ENCODE peak calls at places on chromosomes 4 and X, in four cellular contexts. I is stomach, B is tibial nerve, N is ovary. X is an unnamed sample.

GRCh38 chr4:156190606-156191005 is 236.9 kb upstream of the CTSO start:
- DNase-seq in I (no peak), B (no peak), N (no peak), X (no peak)

GRCh38 chr4:120144634-120145033 is 78.0 kb upstream of the MAD2L1 start:
- DNase-seq in I (no peak), B (no peak), N (no peak), X (no peak)

GRCh38 chr4:822361-823092 is 3.4 kb downstream of the CPLX1 start:
- DNase-seq in I (no peak), B (no peak), N (no peak), X (no peak)

GRCh38 chrX:16718824-16719333 is 533 bp upstream of the SYAP1 start:
- DNase-seq in I (no peak), B (no peak), N (no peak), X (no peak)

GRCh38 chr4:128521634-128522253 is 234.1 kb upstream of the PGRMC2 start:
- DNase-seq in I (no peak), B (no peak), N (no peak), X (no peak)

GRCh38 chrX:104118765-104119164 is 6.4 kb downstream of the ZCCHC18 start:
- DNase-seq in I (no peak), B (no peak), N (no peak), X (no peak)

GRCh38 chr4:113468165-113469022 is 293.1 kb downstream of the CAMK2D start:
- DNase-seq in I (peak), B (peak), N (peak), X (peak)

GRCh38 chrX:8673211-8673610 is 58.7 kb downstream of the ANOS1 start:
- DNase-seq in I (no peak), B (no peak), N (no peak), X (no peak)

GRCh38 chr4:74219241-74219640 is 61.3 kb downstream of the MTHFD2L start:
- DNase-seq in I (no peak), B (no peak), N (no peak), X (no peak)

GRCh38 chr4:22514001-22514400 is 1.9 kb downstream of the ADGRA3 start:
- DNase-seq in I (no peak), B (no peak), N (no peak), X (no peak)

GRCh38 chrX:29940750-29941149 is 274.6 kb upstream of the MAGEB2 start:
- DNase-seq in I (no peak), B (no peak), N (no peak), X (no peak)

GRCh38 chr4:105603158-105603557 is 50.7 kb downstream of the ARHGEF38 start:
- DNase-seq in I (no peak), B (no peak), N (no peak), X (no peak)

GRCh38 chr4:122118243-122118642 is 33.9 kb upstream of the BLTP1 start:
- DNase-seq in I (no peak), B (no peak), N (no peak), X (no peak)

GRCh38 chr4:105624530-105624929 is 72.1 kb downstream of the ARHGEF38 start:
- DNase-seq in I (peak), B (no peak), N (no peak), X (no peak)

GRCh38 chrX:47179928-47180255 is 13.7 kb upstream of the UBA1 start:
- DNase-seq in I (no peak), B (no peak), N (peak), X (no peak)

GRCh38 chr4:88060431-88060830 is 53.0 kb downstream of the PKD2 start:
- DNase-seq in I (no peak), B (no peak), N (no peak), X (no peak)

GRCh38 chr4:3043272-3044020 is 30.9 kb downstream of the HTT-AS start:
- DNase-seq in I (no peak), B (no peak), N (no peak), X (no peak)

GRCh38 chr4:159856451-159856850 is 753.6 kb downstream of the RAPGEF2 start:
- DNase-seq in I (no peak), B (no peak), N (no peak), X (no peak)

GRCh38 chr4:38867478-38868054 is at the start of gene FAM114A1:
- DNase-seq in I (peak), B (peak), N (peak), X (peak)

GRCh38 chrX:19715711-19716638 is 171.4 kb downstream of the SH3KBP1 start:
- DNase-seq in I (no peak), B (no peak), N (no peak), X (no peak)

GRCh38 chr4:182604953-182605352 is 312.2 kb downstream of the DCTD start:
- DNase-seq in I (no peak), B (no peak), N (no peak), X (no peak)

GRCh38 chr4:134320048-134320447 is 118.5 kb upstream of the PABPC4L start:
- DNase-seq in I (no peak), B (no peak), N (no peak), X (no peak)

GRCh38 chr4:55180980-55181379 is 55.6 kb upstream of the KDR start:
- DNase-seq in I (no peak), B (no peak), N (no peak), X (no peak)

GRCh38 chrX:150574824-150575409 is 6.5 kb downstream of the MTM1 start:
- DNase-seq in I (no peak), B (no peak), N (no peak), X (no peak)

GRCh38 chrX:2894885-2895292 is 34.2 kb downstream of the ARSD start:
- DNase-seq in I (peak), B (no peak), N (no peak), X (peak)

GRCh38 chr4:915595-915994 is 16.5 kb downstream of the GAK start:
- DNase-seq in I (no peak), B (no peak), N (peak), X (no peak)

GRCh38 chrX:99752776-99753175 is 657.3 kb downstream of the PCDH19 start:
- DNase-seq in I (no peak), B (no peak), N (no peak), X (no peak)

GRCh38 chr4:142721187-142721586 is 124.9 kb downstream of the INPP4B start:
- DNase-seq in I (no peak), B (no peak), N (no peak), X (no peak)

GRCh38 chr4:66430856-66431255 is 760.6 kb upstream of the EPHA5 start:
- DNase-seq in I (no peak), B (no peak), N (no peak), X (no peak)

GRCh38 chr4:153512162-153512852 is 46.1 kb downstream of the TMEM131L start:
- DNase-seq in I (no peak), B (no peak), N (no peak), X (no peak)

GRCh38 chr4:156870166-156870565 is 101.4 kb downstream of the PDGFC start:
- DNase-seq in I (no peak), B (no peak), N (no peak), X (no peak)

GRCh38 chr4:98584265-98584664 is 74.1 kb downstream of the TSPAN5 start:
- DNase-seq in I (no peak), B (no peak), N (no peak), X (no peak)

GRCh38 chrX:69232945-69233344 is 67.7 kb upstream of the PJA1 start:
- DNase-seq in I (no peak), B (no peak), N (no peak), X (no peak)

GRCh38 chr4:154208424-154208823 is 283.2 kb downstream of the DCHS2 start:
- DNase-seq in I (no peak), B (no peak), N (no peak), X (no peak)

GRCh38 chr4:164442167-164442566 is 311.8 kb upstream of the SMIM31 start:
- DNase-seq in I (no peak), B (no peak), N (no peak), X (no peak)

GRCh38 chr4:149120331-149121014 is 678.3 kb upstream of the NR3C2 start:
- DNase-seq in I (no peak), B (no peak), N (no peak), X (no peak)

DNA sequence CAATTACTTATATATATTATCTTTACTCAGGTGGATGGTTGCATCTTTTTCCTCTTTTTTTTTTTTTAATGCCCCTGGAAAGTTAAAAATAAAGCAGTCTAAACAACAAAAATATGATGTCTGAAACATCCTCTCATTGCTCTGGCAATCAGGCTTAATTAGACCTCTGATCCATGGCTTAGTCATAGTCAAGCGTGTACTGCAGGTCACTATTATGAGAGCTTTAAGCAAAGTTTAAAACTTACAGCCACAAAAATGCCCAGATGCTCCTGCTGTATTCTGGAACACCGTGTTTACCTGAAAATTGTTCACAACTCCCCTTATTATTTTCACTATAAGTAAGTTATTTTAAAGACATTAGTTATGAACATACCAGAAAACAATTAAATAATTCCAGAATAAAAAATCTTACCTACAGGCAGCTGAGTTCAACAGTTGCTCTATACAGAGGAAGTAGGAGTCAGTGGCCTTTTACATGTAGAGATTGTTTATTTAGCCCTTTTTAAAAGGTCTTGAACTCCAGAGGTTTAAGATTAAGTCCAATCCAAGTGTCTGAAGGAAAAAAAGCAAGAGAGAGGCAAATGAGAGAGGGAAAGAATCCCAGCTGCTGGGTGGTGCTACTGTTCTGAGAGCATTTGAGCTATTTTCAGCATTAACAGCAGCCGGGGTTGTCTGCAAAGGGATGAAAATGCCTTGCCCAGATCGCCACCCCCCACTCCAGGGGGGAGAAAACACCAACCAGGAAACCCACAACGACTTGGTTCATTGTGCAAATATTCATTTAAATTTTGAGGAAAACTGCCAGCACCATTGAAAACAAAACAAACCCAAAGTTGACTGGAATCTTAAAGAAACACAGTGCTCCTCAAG is 36.9 kb downstream of the SORBS2 start:
- DNase-seq in I (peak), B (no peak), N (no peak), X (no peak)
- TF ChIP-seq POLR2A in I (no peak), B (no peak), N (no peak), X (no peak)

GRCh38 chr4:7365472-7366179 is 69.1 kb downstream of the PSAPL1 start:
- DNase-seq in I (no peak), B (no peak), N (peak), X (no peak)
- H3K27ac ChIP-seq in I (no peak), B (no peak), N (no peak), X (no peak)

DNA sequence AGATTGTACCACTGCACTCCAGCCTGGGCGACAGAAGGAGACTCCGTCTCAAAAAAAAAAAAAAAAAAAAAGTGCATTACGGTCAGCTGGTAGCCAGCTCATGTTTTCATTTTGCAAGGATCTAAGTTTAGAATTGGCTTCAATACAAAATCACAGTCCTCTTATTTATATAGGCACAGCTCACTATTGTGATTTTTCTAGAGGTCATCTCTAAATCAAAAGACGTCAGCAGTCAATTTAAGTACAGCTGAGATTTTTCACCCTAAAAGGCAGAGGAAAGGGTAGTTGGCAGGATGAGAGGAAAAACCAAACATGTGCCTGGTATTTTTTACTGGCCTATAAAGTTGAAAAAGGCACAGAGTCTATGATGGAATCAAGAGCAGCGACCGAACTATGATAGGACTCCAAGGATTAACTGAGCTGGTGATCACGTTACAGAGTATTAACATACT is 30.8 kb downstream of the ASB5 start:
- DNase-seq in I (no peak), B (no peak), N (no peak), X (no peak)
- TF ChIP-seq EP300 in I (peak), B (no peak), N (no peak), X (peak)

DNA sequence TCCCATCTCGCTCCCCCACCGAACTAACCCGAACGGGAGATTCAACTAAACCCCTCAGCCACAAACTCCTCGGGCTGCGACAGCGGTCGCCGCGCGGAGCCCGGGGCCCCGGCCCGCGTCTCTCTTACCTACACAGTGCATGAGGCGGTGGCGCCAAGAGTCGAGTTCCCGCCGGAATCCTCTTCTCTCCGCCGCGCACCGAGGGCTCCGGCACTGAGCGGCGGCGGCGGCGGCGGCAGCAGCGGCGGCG is 160 bp downstream of the LCORL start:
- DNase-seq in I (no peak), B (no peak), N (no peak), X (no peak)
- TF ChIP-seq POLR2A in I (no peak), B (peak), N (no peak), X (peak)

GRCh38 chrX:56783450-56783831 is 54.4 kb downstream of the NBDY start:
- DNase-seq in I (peak), B (no peak), N (peak), X (peak)
- H3K27ac ChIP-seq in I (no peak), B (peak), N (peak), X (no peak)

DNA sequence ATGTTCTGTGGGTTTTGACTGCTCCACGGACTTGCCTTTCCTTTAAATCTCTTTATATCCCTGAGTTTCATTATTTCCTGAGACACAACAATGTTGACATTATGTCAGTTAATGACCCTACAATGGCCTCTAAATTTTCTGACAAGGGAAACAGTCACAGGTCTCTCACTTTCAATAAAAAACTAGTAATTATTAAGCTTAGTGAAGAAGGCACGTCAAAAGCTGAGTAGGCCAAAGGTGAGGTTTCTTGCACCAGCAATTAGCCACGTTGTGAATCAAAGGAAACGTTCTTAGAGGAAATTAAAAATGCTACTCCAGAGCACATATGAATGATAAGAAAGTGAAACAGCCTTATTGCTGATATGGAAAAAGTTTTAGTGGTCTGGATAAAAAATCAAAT is 930.2 kb upstream of the GRID2 start:
- DNase-seq in I (no peak), B (no peak), N (no peak), X (no peak)
- TF ChIP-seq EP300 in I (no peak), B (no peak), N (no peak), X (no peak)